ENCODE peak calls at places on chromosomes 11 and 22, in four cellular contexts. One of them, this sample, is unnamed.

GRCh38 chr11:10490032-10490397 is 35.0 kb downstream of the AMPD3 start:
- DNase-seq in NCI-H1930: no peak
- DNase-seq in nucleus accumbens: no peak
- DNase-seq in stimulated activated CD4-positive, alpha-beta T cell treated with anti-CD3 and anti-CD28 coated beads, Interleukin-1b, Interleukin-23, amount 100 ng/mL, for 4 hours: no peak
- DNase-seq in this sample: no peak

GRCh38 chr22:20781272-20781990 is 7.5 kb downstream of the SERPIND1 start:
- DNase-seq in NCI-H1930: no peak
- DNase-seq in nucleus accumbens: no peak
- DNase-seq in stimulated activated CD4-positive, alpha-beta T cell treated with anti-CD3 and anti-CD28 coated beads, Interleukin-1b, Interleukin-23, amount 100 ng/mL, for 4 hours: no peak
- DNase-seq in this sample: no peak

GRCh38 chr11:894575-895201 is 15.9 kb downstream of the CHID1 start:
- DNase-seq in NCI-H1930: no peak
- DNase-seq in nucleus accumbens: no peak
- DNase-seq in stimulated activated CD4-positive, alpha-beta T cell treated with anti-CD3 and anti-CD28 coated beads, Interleukin-1b, Interleukin-23, amount 100 ng/mL, for 4 hours: no peak
- DNase-seq in this sample: no peak

GRCh38 chr11:12280838-12281565 is 96.4 kb upstream of the PARVA start:
- DNase-seq in NCI-H1930: no peak
- DNase-seq in nucleus accumbens: no peak
- DNase-seq in stimulated activated CD4-positive, alpha-beta T cell treated with anti-CD3 and anti-CD28 coated beads, Interleukin-1b, Interleukin-23, amount 100 ng/mL, for 4 hours: no peak
- DNase-seq in this sample: no peak

GRCh38 chr11:67700548-67701262 is 26.3 kb upstream of the ALDH3B2 start:
- DNase-seq in NCI-H1930: peak
- DNase-seq in nucleus accumbens: no peak
- DNase-seq in stimulated activated CD4-positive, alpha-beta T cell treated with anti-CD3 and anti-CD28 coated beads, Interleukin-1b, Interleukin-23, amount 100 ng/mL, for 4 hours: no peak
- DNase-seq in this sample: no peak

GRCh38 chr22:16932577-16932976 is 75.4 kb downstream of the GAB4 start:
- DNase-seq in NCI-H1930: no peak
- DNase-seq in nucleus accumbens: no peak
- DNase-seq in stimulated activated CD4-positive, alpha-beta T cell treated with anti-CD3 and anti-CD28 coated beads, Interleukin-1b, Interleukin-23, amount 100 ng/mL, for 4 hours: no peak
- DNase-seq in this sample: no peak

GRCh38 chr11:10298342-10298741 is 4.3 kb upstream of the SBF2 start:
- DNase-seq in NCI-H1930: no peak
- DNase-seq in nucleus accumbens: no peak
- DNase-seq in stimulated activated CD4-positive, alpha-beta T cell treated with anti-CD3 and anti-CD28 coated beads, Interleukin-1b, Interleukin-23, amount 100 ng/mL, for 4 hours: no peak
- DNase-seq in this sample: peak

GRCh38 chr11:118883368-118884071 is at the start of gene CXCR5:
- DNase-seq in NCI-H1930: no peak
- DNase-seq in nucleus accumbens: no peak
- DNase-seq in stimulated activated CD4-positive, alpha-beta T cell treated with anti-CD3 and anti-CD28 coated beads, Interleukin-1b, Interleukin-23, amount 100 ng/mL, for 4 hours: no peak
- DNase-seq in this sample: peak